ENCODE peak calls at places on chromosomes 4 and X, in five cellular contexts. Y is HEK293T, B is GM12878, P is HepG2, J is H1. U is an unnamed sample.

GRCh38 chrX:148755111-148755510 is 254.7 kb downstream of the AFF2 start:
- DNase-seq in Y (no peak), P (no peak), B (no peak), J (no peak), U (no peak)

GRCh38 chrX:44935640-44936039 is 62.7 kb downstream of the KDM6A start:
- DNase-seq in J (no peak), P (no peak), Y (no peak), B (no peak), U (no peak)

GRCh38 chr4:78512357-78512920 is 39.1 kb upstream of the ANXA3 start:
- DNase-seq in B (no peak), J (no peak), P (peak), Y (no peak), U (no peak)

GRCh38 chr4:5751073-5751917 is 40.3 kb downstream of the EVC start:
- DNase-seq in J (no peak), B (no peak), P (no peak), Y (no peak), U (no peak)

GRCh38 chr4:156476359-156476758 is 495.2 kb downstream of the PDGFC start:
- DNase-seq in J (no peak), P (peak), B (no peak), Y (no peak), U (no peak)

GRCh38 chrX:69076084-69076483 is 89.2 kb downstream of the PJA1 start:
- DNase-seq in J (no peak), Y (no peak), B (no peak), P (no peak), U (no peak)

GRCh38 chrX:55710701-55711100 is 6.8 kb upstream of the RRAGB start:
- DNase-seq in B (no peak), J (no peak), P (no peak), Y (no peak), U (no peak)

GRCh38 chr4:102324725-102325124 is 20.6 kb downstream of the SLC39A8 start:
- DNase-seq in P (no peak), B (no peak), Y (no peak), J (no peak), U (no peak)

GRCh38 chrX:154452823-154453222 is 5.3 kb upstream of the PLXNA3 start:
- DNase-seq in P (no peak), J (no peak), B (no peak), Y (no peak), U (no peak)

GRCh38 chr4:137425281-137425680 is 107.0 kb downstream of the PCDH18 start:
- DNase-seq in Y (no peak), B (no peak), J (no peak), P (no peak), U (no peak)

GRCh38 chr4:137421796-137422195 is 110.5 kb downstream of the PCDH18 start:
- DNase-seq in P (no peak), J (no peak), Y (no peak), B (no peak), U (no peak)

GRCh38 chr4:137427411-137427810 is 104.9 kb downstream of the PCDH18 start:
- DNase-seq in J (no peak), P (no peak), Y (no peak), B (no peak), U (no peak)

GRCh38 chr4:137420901-137421384 is 111.4 kb downstream of the PCDH18 start:
- DNase-seq in B (no peak), J (no peak), P (no peak), Y (no peak), U (no peak)

DNA sequence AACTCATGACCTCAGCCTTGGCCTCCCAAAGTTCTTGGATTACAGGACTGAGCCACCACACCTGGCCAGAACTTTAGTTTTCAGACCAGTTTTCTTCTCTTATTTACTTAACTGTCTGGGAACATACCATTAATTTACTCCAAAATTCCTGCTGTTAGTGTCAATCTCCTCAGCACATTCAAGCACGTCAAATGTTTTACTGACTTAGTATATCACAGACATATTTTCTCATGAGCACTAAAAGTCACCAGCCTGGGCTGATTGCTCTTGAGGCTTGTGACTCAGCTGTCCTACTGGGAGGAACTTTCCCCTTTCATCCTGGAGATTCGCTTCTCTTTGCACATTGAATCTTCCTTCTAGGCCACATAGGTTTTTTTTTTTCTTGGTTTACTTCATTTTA is 109.6 kb downstream of the PCDH18 start:
- DNase-seq in J (no peak), B (no peak), Y (no peak), P (no peak), U (no peak)
- TF ChIP-seq SUZ12 in J (no peak), B (no peak), Y (no peak), P (no peak), U (no peak)

GRCh38 chr4:17276821-17277220 is 235.1 kb downstream of the QDPR start:
- DNase-seq in P (no peak), Y (no peak), B (no peak), J (no peak), U (no peak)
- TF ChIP-seq SUZ12 in P (no peak), Y (no peak), B (no peak), J (no peak), U (no peak)

GRCh38 chr4:184061582-184061981 is 156.1 kb downstream of the ENPP6 start:
- DNase-seq in Y (no peak), J (no peak), P (no peak), B (no peak), U (no peak)

GRCh38 chr4:184062769-184063168 is 154.9 kb downstream of the ENPP6 start:
- DNase-seq in P (no peak), Y (no peak), B (no peak), J (no peak), U (no peak)

GRCh38 chr4:184067931-184068554 is 149.6 kb downstream of the ENPP6 start:
- DNase-seq in J (no peak), B (no peak), P (no peak), Y (peak), U (no peak)

GRCh38 chr4:184064877-184065276 is 152.8 kb downstream of the ENPP6 start:
- DNase-seq in P (peak), Y (no peak), B (no peak), J (no peak), U (no peak)

GRCh38 chr4:184066584-184067300 is 150.9 kb downstream of the ENPP6 start:
- DNase-seq in B (no peak), Y (no peak), J (no peak), P (no peak), U (no peak)
- TF ChIP-seq SUZ12 in B (no peak), Y (no peak), J (no peak), P (no peak), U (no peak)

DNA sequence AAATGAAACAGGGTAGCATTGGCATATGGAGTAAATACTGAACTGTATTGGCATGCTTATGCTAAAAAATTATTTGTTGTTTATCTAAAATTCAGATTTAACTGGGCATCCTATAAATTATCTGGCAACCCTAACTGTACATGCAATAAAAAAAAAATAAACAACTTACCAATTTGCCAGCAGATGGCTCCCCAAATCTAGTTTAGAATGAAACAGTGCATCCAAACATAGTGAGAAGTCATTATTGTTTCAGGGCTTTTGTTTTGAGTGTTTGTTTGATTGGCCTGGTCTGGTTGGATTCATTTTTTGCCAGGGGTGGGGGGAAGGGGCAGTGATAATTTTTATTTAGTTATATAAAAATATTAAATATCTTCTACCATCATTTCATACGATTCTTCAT is 12.8 kb upstream of the NSUN7 start:
- DNase-seq in Y (peak), P (peak), J (no peak), B (no peak), U (no peak)
- TF ChIP-seq SUZ12 in Y (no peak), P (no peak), J (no peak), B (no peak), U (no peak)

U was measured in NT2/D1.